ENCODE peak calls at places on chromosomes 6 and 20, in five cellular contexts. S is endothelial cell, W is WTC11, E is BE2C, A is B cell. Y is an unnamed sample.

GRCh38 chr6:33279257-33279695 is 2.4 kb downstream of the B3GALT4 start:
- DNase-seq in S (no peak), A (no peak), W (no peak), E (no peak), Y (no peak)

GRCh38 chr20:407953-408842 is at the start of gene RBCK1:
- DNase-seq in E (peak), S (peak), W (peak), A (peak), Y (peak)

GRCh38 chr6:22079788-22080187 is 217.0 kb downstream of the PRL start:
- DNase-seq in W (no peak), S (no peak), A (no peak), E (no peak), Y (no peak)

GRCh38 chr6:12449447-12449846 is 159.3 kb downstream of the EDN1 start:
- DNase-seq in S (no peak), A (no peak), E (no peak), W (no peak), Y (no peak)

GRCh38 chr6:89059227-89059626 is 21.3 kb upstream of the PNRC1 start:
- DNase-seq in E (no peak), A (no peak), S (no peak), W (no peak), Y (no peak)

GRCh38 chr6:96784650-96785049 is 52.6 kb downstream of the GPR63 start:
- DNase-seq in E (no peak), A (no peak), S (no peak), W (no peak), Y (no peak)

GRCh38 chr6:156175971-156176421 is 601.2 kb upstream of the ARID1B start:
- DNase-seq in W (peak), A (peak), S (peak), E (peak), Y (no peak)

GRCh38 chr6:117440558-117441525 is 15.1 kb upstream of the ROS1 start:
- DNase-seq in S (no peak), A (no peak), W (no peak), E (no peak), Y (no peak)

GRCh38 chr6:15997751-15998388 is 131.0 kb upstream of the MYLIP start:
- DNase-seq in W (no peak), S (no peak), A (no peak), E (no peak), Y (no peak)

GRCh38 chr6:138500867-138501446 is 1.7 kb upstream of the NHSL1 start:
- DNase-seq in W (no peak), S (no peak), A (no peak), E (no peak), Y (no peak)

GRCh38 chr20:57526885-57527566 is 2.1 kb upstream of the CTCFL start:
- DNase-seq in W (no peak), E (no peak), S (no peak), A (no peak), Y (no peak)

GRCh38 chr20:22106308-22106938 is 401.0 kb downstream of the PAX1 start:
- DNase-seq in E (no peak), S (peak), A (no peak), W (no peak), Y (no peak)

GRCh38 chr6:10297825-10298224 is 117.0 kb downstream of the TFAP2A start:
- DNase-seq in A (no peak), W (no peak), S (no peak), E (no peak), Y (no peak)

GRCh38 chr20:63741676-63742380 is 2.3 kb downstream of the SLC2A4RG start:
- DNase-seq in W (no peak), A (no peak), E (no peak), S (no peak), Y (no peak)

GRCh38 chr20:41572010-41572572 is 46.1 kb downstream of the CHD6 start:
- DNase-seq in W (peak), S (no peak), E (no peak), A (no peak), Y (no peak)

GRCh38 chr6:85669735-85670194 is 27.1 kb upstream of the SYNCRIP start:
- DNase-seq in S (no peak), A (no peak), E (no peak), W (no peak), Y (no peak)

GRCh38 chr20:62824476-62825287 is 7.8 kb downstream of the COL9A3 start:
- DNase-seq in S (no peak), A (peak), E (peak), W (peak), Y (peak)

GRCh38 chr6:92538296-92538695 is 881.1 kb downstream of the EPHA7 start:
- DNase-seq in S (no peak), A (no peak), E (no peak), W (no peak), Y (no peak)

GRCh38 chr20:4100679-4101078 is 85.3 kb upstream of the RNF24 start:
- DNase-seq in W (no peak), A (no peak), S (no peak), E (no peak), Y (no peak)

GRCh38 chr20:44035924-44036323 is 121.3 kb downstream of the TOX2 start:
- DNase-seq in E (no peak), A (no peak), W (no peak), S (no peak), Y (peak)

GRCh38 chr6:106771822-106772221 is 142.4 kb downstream of the QRSL1 start:
- DNase-seq in S (no peak), A (no peak), E (no peak), W (no peak), Y (no peak)

GRCh38 chr6:113610377-113610988 is 246.7 kb upstream of the MARCKS start:
- DNase-seq in W (no peak), E (peak), A (no peak), S (no peak), Y (no peak)

GRCh38 chr6:24445704-24446103 is 43.0 kb downstream of the MRS2 start:
- DNase-seq in S (no peak), E (no peak), W (peak), A (no peak), Y (no peak)

GRCh38 chr20:19647992-19648391 is 110.1 kb upstream of the RIN2 start:
- DNase-seq in W (no peak), E (no peak), S (no peak), A (no peak), Y (no peak)

GRCh38 chr6:25229671-25230321 is 49.4 kb upstream of the CARMIL1 start:
- DNase-seq in A (no peak), W (no peak), S (no peak), E (no peak), Y (no peak)

GRCh38 chr6:40427196-40427595 is 160.0 kb downstream of the LRFN2 start:
- DNase-seq in S (no peak), E (no peak), W (no peak), A (no peak), Y (no peak)

GRCh38 chr6:26660096-26660425 is 515 bp upstream of the ZNF322 start:
- DNase-seq in A (no peak), W (no peak), S (no peak), E (no peak), Y (no peak)

GRCh38 chr20:19966840-19967239 is 50.3 kb upstream of the NAA20 start:
- DNase-seq in S (no peak), A (no peak), W (no peak), E (no peak), Y (no peak)

GRCh38 chr20:52179331-52180166 is 12.0 kb downstream of the ZFP64 start:
- DNase-seq in A (no peak), E (no peak), S (no peak), W (no peak), Y (no peak)

GRCh38 chr20:4150095-4150492 is 134.7 kb upstream of the RNF24 start:
- DNase-seq in S (no peak), E (no peak), A (no peak), W (no peak), Y (no peak)

GRCh38 chr6:18976966-18977365 is 589.8 kb downstream of the RNF144B start:
- DNase-seq in W (no peak), E (no peak), A (no peak), S (no peak), Y (no peak)

GRCh38 chr6:18978330-18979128 is 591.4 kb downstream of the RNF144B start:
- DNase-seq in W (no peak), A (no peak), S (no peak), E (no peak), Y (no peak)

GRCh38 chr6:18976091-18976490 is 588.9 kb downstream of the RNF144B start:
- DNase-seq in S (no peak), A (no peak), E (no peak), W (no peak), Y (no peak)
- TF ChIP-seq CTCF in S (no peak), A (no peak), E (no peak), W (no peak), Y (no peak)

GRCh38 chr20:34557936-34558319 is 590 bp upstream of the MAP1LC3A start:
- DNase-seq in E (no peak), S (no peak), A (no peak), W (no peak), Y (no peak)
- TF ChIP-seq CTCF in E (no peak), S (no peak), A (no peak), W (no peak), Y (no peak)

GRCh38 chr6:112372213-112372806 is 25.2 kb downstream of the RFPL4B start:
- DNase-seq in S (no peak), E (no peak), A (no peak), W (no peak), Y (no peak)
- TF ChIP-seq CTCF in S (peak), E (peak), A (no peak), W (no peak), Y (peak)

GRCh38 chr6:87699576-87699975 is 2.5 kb downstream of the AKIRIN2 start:
- DNase-seq in W (no peak), E (no peak), A (no peak), S (no peak), Y (no peak)
- TF ChIP-seq CTCF in W (no peak), E (no peak), A (no peak), S (no peak), Y (no peak)

DNA sequence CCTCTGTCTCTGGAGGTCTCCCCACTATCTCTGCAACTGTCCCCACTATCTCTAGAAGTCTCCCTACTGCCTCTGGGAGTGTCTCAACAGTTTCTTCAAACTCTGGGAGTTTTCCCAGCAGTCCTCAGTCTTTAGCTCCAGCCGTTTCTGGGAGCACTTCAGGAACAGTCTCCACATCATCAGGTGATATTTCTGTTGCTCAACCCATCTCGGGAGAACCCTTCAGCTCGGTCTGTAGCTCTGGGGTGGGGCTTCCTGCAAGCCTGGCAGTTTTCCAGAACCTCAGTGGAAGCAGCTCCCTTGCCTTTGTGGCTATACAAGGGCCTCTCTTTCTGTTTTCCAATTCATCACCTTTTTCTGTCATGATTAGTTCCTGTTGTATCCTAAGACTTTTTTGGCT is 3.0 kb upstream of the SFTA2 start:
- DNase-seq in E (no peak), S (no peak), A (no peak), W (no peak), Y (no peak)
- TF ChIP-seq CTCF in E (no peak), S (no peak), A (no peak), W (no peak), Y (no peak)

GRCh38 chr6:69370763-69371162 is 426.0 kb downstream of the LMBRD1 start:
- DNase-seq in S (no peak), W (no peak), A (no peak), E (peak), Y (no peak)
- TF ChIP-seq CTCF in S (no peak), W (no peak), A (no peak), E (no peak), Y (no peak)

DNA sequence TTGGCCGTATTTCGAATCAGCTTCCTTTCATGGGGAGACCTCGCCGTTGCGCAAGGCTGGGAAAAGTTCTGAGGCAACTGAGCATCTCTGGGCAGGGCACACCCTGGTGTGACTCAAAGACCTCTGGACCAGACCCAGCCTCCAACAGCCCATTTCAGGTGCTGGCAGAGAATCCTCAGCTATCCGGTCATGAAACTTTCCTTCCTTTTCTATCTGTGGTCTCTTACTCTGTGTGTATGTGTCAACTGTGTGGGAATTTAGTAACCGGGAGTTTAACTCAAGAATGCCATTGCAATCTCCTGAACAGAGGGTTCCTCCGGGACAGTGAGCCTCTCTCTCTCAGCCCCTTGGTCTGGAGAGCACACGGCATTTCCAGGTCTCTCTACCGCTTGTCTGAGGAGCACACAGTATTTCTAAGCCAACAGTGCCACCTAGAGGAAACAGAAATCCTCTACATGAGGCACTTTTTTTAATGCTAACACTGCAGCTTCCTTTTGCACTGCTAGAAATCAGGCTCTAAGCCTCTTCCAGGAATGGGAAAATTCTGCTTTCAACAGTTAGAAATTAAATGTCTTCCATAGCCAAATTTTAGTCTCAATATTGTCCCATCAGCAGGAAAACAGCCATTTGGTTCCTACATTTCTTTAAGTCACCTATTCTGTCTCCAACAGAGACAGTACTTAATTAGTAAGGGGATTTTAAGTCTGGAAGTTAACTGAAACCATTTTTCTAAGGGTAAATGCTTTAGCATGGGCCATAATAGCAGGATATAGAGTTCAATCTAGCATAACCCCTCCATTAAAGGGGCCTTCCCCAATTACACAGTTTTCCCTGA is 32.7 kb downstream of the PLN start:
- DNase-seq in S (peak), A (peak), W (peak), E (peak), Y (no peak)
- TF ChIP-seq CTCF in S (peak), A (peak), W (peak), E (peak), Y (peak)

Y was measured in glutamatergic neuron.